ENCODE peak calls at places on chromosomes 13 and 19, in ten cellular contexts. M, N, Q, K, F, R, J, W, O and E are unnamed samples.

GRCh38 chr13:27622881-27623280 is 1.2 kb downstream of the POLR1D start:
- DNase-seq in M (no peak), N (no peak), Q (no peak), K (no peak), F (no peak), R (peak), J (no peak), W (no peak), O (no peak), E (no peak)

GRCh38 chr19:29810504-29810871 is 1.3 kb upstream of the CCNE1 start:
- DNase-seq in M (no peak), N (no peak), Q (no peak), K (peak), F (no peak), R (peak), J (no peak), W (no peak), O (peak), E (no peak)

GRCh38 chr13:33017410-33017929 is 1.2 kb downstream of the KL start:
- DNase-seq in M (peak), N (no peak), Q (peak), K (no peak), F (peak), R (peak), J (no peak), W (peak), O (peak), E (no peak)

GRCh38 chr13:73782781-73783180 is 351.4 kb downstream of the KLF12 start:
- DNase-seq in M (no peak), N (no peak), Q (no peak), K (no peak), F (no peak), R (no peak), J (no peak), W (no peak), O (no peak), E (no peak)

GRCh38 chr13:104473936-104474335 is 1407.7 kb upstream of the SLC10A2 start:
- DNase-seq in M (no peak), N (no peak), Q (no peak), K (no peak), F (no peak), R (no peak), J (no peak), W (no peak), O (no peak), E (no peak)

GRCh38 chr19:4390017-4390861 is 10.1 kb downstream of the SH3GL1 start:
- DNase-seq in M (no peak), N (no peak), Q (no peak), K (no peak), F (no peak), R (peak), J (no peak), W (peak), O (peak), E (no peak)

GRCh38 chr13:26957163-26957562 is 196.6 kb upstream of the GPR12 start:
- DNase-seq in M (no peak), N (no peak), Q (no peak), K (no peak), F (no peak), R (no peak), J (no peak), W (no peak), O (no peak), E (no peak)

GRCh38 chr13:44140146-44140545 is 233.5 kb upstream of the SERP2 start:
- DNase-seq in M (no peak), N (no peak), Q (no peak), K (no peak), F (no peak), R (no peak), J (no peak), W (no peak), O (no peak), E (no peak)

GRCh38 chr19:39409886-39410619 is 2.4 kb upstream of the PLEKHG2 start:
- DNase-seq in M (peak), N (no peak), Q (peak), K (no peak), F (no peak), R (peak), J (no peak), W (peak), O (peak), E (no peak)

GRCh38 chr19:48641850-48642249 is 4.1 kb downstream of the CA11 start:
- DNase-seq in M (no peak), N (no peak), Q (no peak), K (no peak), F (no peak), R (no peak), J (no peak), W (no peak), O (no peak), E (no peak)

GRCh38 chr13:105991622-105992254 is 543.7 kb downstream of the EFNB2 start:
- DNase-seq in M (no peak), N (no peak), Q (no peak), K (peak), F (no peak), R (peak), J (peak), W (no peak), O (no peak), E (peak)

GRCh38 chr13:105410602-105411001 is 1124.9 kb downstream of the EFNB2 start:
- DNase-seq in M (no peak), N (no peak), Q (peak), K (peak), F (no peak), R (peak), J (peak), W (peak), O (peak), E (no peak)

GRCh38 chr13:100274942-100275506 is 186.1 kb downstream of the PCCA start:
- DNase-seq in M (no peak), N (no peak), Q (no peak), K (no peak), F (no peak), R (no peak), J (no peak), W (no peak), O (no peak), E (no peak)

GRCh38 chr13:88107486-88108044 is 436.4 kb downstream of the SLITRK5 start:
- DNase-seq in M (no peak), N (no peak), Q (no peak), K (no peak), F (no peak), R (no peak), J (no peak), W (no peak), O (no peak), E (no peak)

GRCh38 chr19:5479958-5480357 is 24.7 kb downstream of the ZNRF4 start:
- DNase-seq in M (no peak), N (no peak), Q (no peak), K (no peak), F (no peak), R (no peak), J (no peak), W (no peak), O (no peak), E (no peak)

GRCh38 chr19:51916167-51916566 is 11.1 kb upstream of the ZNF613 start:
- DNase-seq in M (no peak), N (no peak), Q (no peak), K (no peak), F (no peak), R (no peak), J (no peak), W (no peak), O (no peak), E (no peak)

GRCh38 chr13:97385146-97385545 is 48.8 kb upstream of the RAP2A start:
- DNase-seq in M (no peak), N (no peak), Q (no peak), K (no peak), F (no peak), R (peak), J (no peak), W (no peak), O (peak), E (no peak)

GRCh38 chr13:22081430-22081829 is 410.6 kb downstream of the FGF9 start:
- DNase-seq in M (no peak), N (no peak), Q (no peak), K (no peak), F (no peak), R (no peak), J (no peak), W (no peak), O (no peak), E (no peak)

GRCh38 chr13:112205990-112206389 is 139.0 kb downstream of the SOX1 start:
- DNase-seq in M (no peak), N (no peak), Q (no peak), K (no peak), F (no peak), R (no peak), J (no peak), W (no peak), O (peak), E (no peak)

GRCh38 chr19:17348700-17349099 is 11.3 kb downstream of the GTPBP3 start:
- DNase-seq in M (peak), N (no peak), Q (no peak), K (no peak), F (no peak), R (peak), J (no peak), W (peak), O (no peak), E (no peak)